ENCODE peak calls at places on chromosome 13, in four cellular contexts. One of them, this sample, is unnamed.

GRCh38 chr13:83865161-83866137 is 16.8 kb downstream of the SLITRK1 start:
- DNase-seq in AG04449: no peak
- DNase-seq in cardiac fibroblast: no peak
- DNase-seq in AG04450: no peak
- DNase-seq in this sample: no peak

GRCh38 chr13:40433577-40433976 is 232.9 kb downstream of the FOXO1 start:
- DNase-seq in AG04449: no peak
- DNase-seq in cardiac fibroblast: no peak
- DNase-seq in AG04450: no peak
- DNase-seq in this sample: no peak

GRCh38 chr13:20128459-20128927 is 32.4 kb downstream of the GJA3 start:
- DNase-seq in AG04449: no peak
- DNase-seq in cardiac fibroblast: no peak
- DNase-seq in AG04450: no peak
- DNase-seq in this sample: no peak

GRCh38 chr13:98959775-98960325 is 18.0 kb downstream of the DOCK9 start:
- DNase-seq in AG04449: no peak
- DNase-seq in cardiac fibroblast: no peak
- DNase-seq in AG04450: no peak
- DNase-seq in this sample: no peak

GRCh38 chr13:47549219-47549752 is 451.8 kb downstream of the SUCLA2 start:
- DNase-seq in AG04449: no peak
- DNase-seq in cardiac fibroblast: no peak
- DNase-seq in AG04450: no peak
- DNase-seq in this sample: no peak

GRCh38 chr13:21670883-21671792 is at the start of gene FGF9:
- DNase-seq in AG04449: peak; percentile 3
- DNase-seq in cardiac fibroblast: peak; percentile 79
- DNase-seq in AG04450: no peak
- DNase-seq in this sample: peak; percentile 32

GRCh38 chr13:37074703-37075102 is 15.2 kb upstream of the SUPT20H start:
- DNase-seq in AG04449: no peak
- DNase-seq in cardiac fibroblast: peak; percentile 67
- DNase-seq in AG04450: no peak
- DNase-seq in this sample: no peak

GRCh38 chr13:111270765-111271164 is 49.7 kb upstream of the TEX29 start:
- DNase-seq in AG04449: no peak
- DNase-seq in cardiac fibroblast: no peak
- DNase-seq in AG04450: no peak
- DNase-seq in this sample: no peak

GRCh38 chr13:80547341-80547740 is 206.4 kb upstream of the SPRY2 start:
- DNase-seq in AG04449: no peak
- DNase-seq in cardiac fibroblast: no peak
- DNase-seq in AG04450: no peak
- DNase-seq in this sample: no peak

GRCh38 chr13:90918551-90918950 is 428.9 kb upstream of the MIR17HG start:
- DNase-seq in AG04449: no peak
- DNase-seq in cardiac fibroblast: peak; percentile 22
- DNase-seq in AG04450: no peak
- DNase-seq in this sample: peak; percentile 67

GRCh38 chr13:81562598-81562997 is 1221.7 kb upstream of the SPRY2 start:
- DNase-seq in AG04449: no peak
- DNase-seq in cardiac fibroblast: no peak
- DNase-seq in AG04450: no peak
- DNase-seq in this sample: no peak

GRCh38 chr13:45373116-45373606 is 32.2 kb upstream of the TPT1 start:
- DNase-seq in AG04449: no peak
- DNase-seq in cardiac fibroblast: no peak
- DNase-seq in AG04450: no peak
- DNase-seq in this sample: no peak

GRCh38 chr13:22926176-22927007 is 254.4 kb upstream of the SGCG start:
- DNase-seq in AG04449: no peak
- DNase-seq in cardiac fibroblast: peak; percentile 31
- DNase-seq in AG04450: no peak
- DNase-seq in this sample: no peak

GRCh38 chr13:63435668-63436275 is 2020.1 kb upstream of the PCDH20 start:
- DNase-seq in AG04449: peak; percentile 98
- DNase-seq in cardiac fibroblast: peak; percentile 96
- DNase-seq in AG04450: peak; percentile 95
- DNase-seq in this sample: peak; percentile 100

GRCh38 chr13:97005631-97006262 is 11.5 kb upstream of the OXGR1 start:
- DNase-seq in AG04449: no peak
- DNase-seq in cardiac fibroblast: peak; percentile 40
- DNase-seq in AG04450: peak; percentile 4
- DNase-seq in this sample: no peak
- H3K4me3 ChIP-seq in AG04449: no peak overlapping the region
- H3K4me3 ChIP-seq in cardiac fibroblast: no peak overlapping the region
- H3K4me3 ChIP-seq in AG04450: no peak overlapping the region
- H3K4me3 ChIP-seq in this sample: no peak overlapping the region

DNA sequence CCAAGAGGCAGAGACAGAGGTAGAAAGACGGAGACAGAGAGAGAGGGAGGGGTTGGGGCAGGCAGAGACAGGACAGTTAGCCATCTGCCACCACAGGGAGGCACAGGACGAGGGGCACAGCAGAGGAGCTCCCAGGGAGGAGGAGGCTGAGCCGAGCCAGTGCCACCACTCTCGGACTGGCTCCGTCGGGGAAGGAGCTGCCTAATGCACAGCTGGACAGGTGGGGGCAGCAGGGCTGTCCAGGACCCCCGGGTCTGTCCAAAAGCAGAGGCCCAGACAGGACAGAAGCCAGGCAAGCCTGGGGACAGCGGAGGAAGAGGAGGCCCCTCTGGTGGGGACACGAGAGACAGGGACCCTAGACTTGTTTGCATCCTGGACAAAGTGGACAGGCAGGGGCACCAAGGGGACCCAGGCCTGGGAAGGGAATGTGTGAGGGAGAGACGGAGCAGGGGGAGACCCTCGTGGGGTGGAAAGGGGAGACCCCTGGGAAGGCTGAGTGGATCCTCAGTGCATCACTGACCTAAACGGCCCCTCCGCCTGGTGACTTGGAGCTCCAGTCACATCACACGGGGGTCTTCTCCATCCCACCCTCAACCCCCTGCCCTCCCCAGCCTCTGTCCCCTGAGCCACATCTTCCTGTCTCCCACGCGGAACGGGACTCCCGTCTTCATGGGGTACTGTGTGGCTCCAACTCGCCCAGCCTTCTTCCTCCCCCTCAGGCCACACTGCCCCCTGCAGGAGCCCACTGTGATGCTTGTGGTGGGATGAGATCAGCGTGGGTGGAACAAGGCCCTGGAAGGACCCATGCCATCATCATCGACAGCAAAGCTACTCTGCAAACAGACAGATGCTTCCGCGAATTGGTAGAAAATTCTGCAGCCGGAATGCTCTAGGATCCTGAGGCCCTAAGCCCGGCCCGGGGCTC is 889 bp downstream of the F10 start:
- DNase-seq in AG04449: no peak
- DNase-seq in cardiac fibroblast: no peak
- DNase-seq in AG04450: no peak
- DNase-seq in this sample: no peak
- H3K4me3 ChIP-seq in AG04449: no peak overlapping the region
- H3K4me3 ChIP-seq in cardiac fibroblast: peak overlapping the region; percentile 19
- H3K4me3 ChIP-seq in AG04450: peak overlapping the region; percentile 60
- H3K4me3 ChIP-seq in this sample: no peak overlapping the region

DNA sequence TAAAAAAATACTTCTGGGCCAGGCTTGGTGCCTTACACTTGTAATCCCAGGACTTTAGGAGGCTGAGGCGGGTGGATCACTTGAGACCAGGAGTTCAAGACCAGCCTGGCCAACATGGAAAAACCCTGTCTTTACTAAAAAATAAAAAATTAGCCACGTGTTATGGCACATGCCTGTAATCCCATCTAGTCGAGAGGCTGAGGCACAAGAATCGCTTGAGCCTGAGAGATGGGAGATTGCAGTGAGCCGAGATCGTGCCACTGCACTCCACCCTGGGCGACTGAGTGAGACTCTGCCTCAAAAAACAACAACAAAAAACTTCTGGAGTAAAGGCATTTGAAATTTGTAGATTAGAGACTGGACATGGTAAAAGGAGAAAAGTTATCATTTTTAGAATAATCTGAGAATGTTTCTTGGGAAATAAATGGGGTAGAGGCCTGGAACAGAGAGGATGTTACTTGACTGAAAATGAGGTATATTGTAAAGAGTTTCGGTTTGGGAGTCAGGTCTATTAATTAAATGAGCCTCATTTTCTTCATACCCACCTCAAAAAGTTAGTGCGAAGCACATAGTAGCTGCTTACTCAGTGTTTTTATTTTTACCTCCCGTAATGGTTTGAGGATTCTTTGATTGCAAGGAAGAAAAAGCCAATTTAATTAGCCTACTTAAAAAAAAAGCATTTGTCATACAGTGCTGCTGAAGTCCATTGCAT is 2.6 kb downstream of the AKAP11 start:
- DNase-seq in AG04449: no peak
- DNase-seq in cardiac fibroblast: no peak
- DNase-seq in AG04450: no peak
- DNase-seq in this sample: no peak
- H3K4me3 ChIP-seq in AG04449: no peak overlapping the region
- H3K4me3 ChIP-seq in cardiac fibroblast: no peak overlapping the region
- H3K4me3 ChIP-seq in AG04450: no peak overlapping the region
- H3K4me3 ChIP-seq in this sample: no peak overlapping the region

DNA sequence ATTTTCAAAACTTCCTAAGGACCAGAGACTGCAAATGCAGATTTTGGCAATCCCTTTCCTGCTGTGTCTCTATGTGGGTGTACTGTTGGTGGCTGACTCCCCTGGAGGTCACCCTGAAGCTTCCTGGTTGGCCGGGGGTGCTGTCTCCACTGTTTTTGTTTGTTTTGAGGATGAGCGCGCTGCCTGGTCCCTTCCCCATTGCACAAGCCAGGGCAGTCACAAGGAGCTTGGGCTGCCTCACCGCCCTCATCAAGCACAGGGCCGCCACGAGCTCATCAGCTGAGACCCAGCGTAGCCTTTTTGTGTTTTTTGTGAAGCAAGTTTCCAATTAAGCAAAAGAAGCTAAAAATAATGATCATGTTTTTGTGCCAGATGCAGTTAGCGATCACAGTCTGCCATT is 57.9 kb downstream of the GGACT start:
- DNase-seq in AG04449: no peak
- DNase-seq in cardiac fibroblast: no peak
- DNase-seq in AG04450: no peak
- DNase-seq in this sample: no peak
- H3K4me3 ChIP-seq in AG04449: no peak overlapping the region
- H3K4me3 ChIP-seq in cardiac fibroblast: no peak overlapping the region
- H3K4me3 ChIP-seq in AG04450: no peak overlapping the region
- H3K4me3 ChIP-seq in this sample: no peak overlapping the region

DNA sequence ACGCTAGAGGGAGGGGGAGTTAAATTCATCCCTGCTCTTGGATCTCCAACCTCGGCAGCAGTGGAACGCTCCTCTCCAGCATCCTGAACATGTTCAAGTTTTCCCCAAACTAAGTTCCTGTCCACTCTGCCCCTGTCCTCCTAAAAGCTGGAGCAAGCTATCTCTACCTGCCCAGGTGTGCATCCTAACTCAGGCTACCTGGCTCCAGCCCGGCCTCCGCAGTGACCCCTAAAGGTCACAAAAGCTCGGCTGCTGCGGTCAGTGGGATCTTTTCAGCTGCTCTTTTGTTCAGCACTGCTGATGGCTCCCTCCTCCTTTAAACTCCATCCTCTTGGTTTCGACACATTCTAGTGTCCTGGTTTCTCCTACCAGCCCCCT is 1.4 kb downstream of the DCUN1D2 start:
- DNase-seq in AG04449: no peak
- DNase-seq in cardiac fibroblast: no peak
- DNase-seq in AG04450: no peak
- DNase-seq in this sample: no peak
- H3K4me3 ChIP-seq in AG04449: peak overlapping the region; percentile 73
- H3K4me3 ChIP-seq in cardiac fibroblast: peak overlapping the region; percentile 63
- H3K4me3 ChIP-seq in AG04450: peak overlapping the region; percentile 63
- H3K4me3 ChIP-seq in this sample: peak overlapping the region; percentile 83

DNA sequence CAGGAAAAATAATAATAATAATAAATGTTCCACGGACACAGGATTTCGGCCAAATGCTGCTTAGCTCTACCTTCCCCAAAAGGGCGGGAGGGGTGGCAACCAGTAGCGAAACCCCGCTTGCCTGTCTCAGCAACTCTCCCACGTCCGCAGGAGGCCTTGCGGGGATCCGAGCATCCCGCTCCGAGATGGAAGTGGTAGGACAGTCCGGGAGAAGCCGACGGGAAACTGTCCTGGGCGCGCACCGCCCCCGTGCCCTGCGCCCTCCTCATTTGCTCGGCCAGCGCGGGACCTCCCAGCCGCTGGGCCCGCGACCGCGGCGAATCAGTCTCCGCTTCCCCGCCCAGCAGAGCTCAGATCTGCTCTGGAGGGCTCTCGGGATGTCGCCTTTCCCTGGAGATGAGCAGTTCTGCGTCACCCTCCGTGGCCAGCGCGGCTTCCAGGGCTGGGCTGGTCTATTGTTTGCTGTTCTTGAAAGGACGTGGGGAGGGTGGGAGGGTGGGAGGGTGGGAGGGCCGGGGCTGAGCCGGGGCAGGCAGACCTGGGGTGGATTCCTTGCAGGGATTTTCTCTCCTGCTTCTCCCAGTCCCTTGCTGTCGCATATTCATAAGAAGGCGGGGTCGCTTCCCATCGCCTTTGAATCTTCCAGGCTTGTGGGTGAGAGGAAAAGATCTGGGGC is 48.8 kb upstream of the PABPC3 start:
- DNase-seq in AG04449: no peak
- DNase-seq in cardiac fibroblast: peak; percentile 14
- DNase-seq in AG04450: peak; percentile 0
- DNase-seq in this sample: peak; percentile 11
- H3K4me3 ChIP-seq in AG04449: peak overlapping the region; percentile 47
- H3K4me3 ChIP-seq in cardiac fibroblast: peak overlapping the region; percentile 34
- H3K4me3 ChIP-seq in AG04450: peak overlapping the region; percentile 49
- H3K4me3 ChIP-seq in this sample: peak overlapping the region; percentile 51

GRCh38 chr13:43751624-43752023 is 35.1 kb downstream of the ENOX1 start:
- DNase-seq in AG04449: no peak
- DNase-seq in cardiac fibroblast: peak; percentile 19
- DNase-seq in AG04450: no peak
- DNase-seq in this sample: peak; percentile 31
- H3K4me3 ChIP-seq in AG04449: no peak overlapping the region
- H3K4me3 ChIP-seq in cardiac fibroblast: no peak overlapping the region
- H3K4me3 ChIP-seq in AG04450: no peak overlapping the region
- H3K4me3 ChIP-seq in this sample: no peak overlapping the region

GRCh38 chr13:109996404-109996960 is 210.1 kb upstream of the IRS2 start:
- DNase-seq in AG04449: no peak
- DNase-seq in cardiac fibroblast: no peak
- DNase-seq in AG04450: no peak
- DNase-seq in this sample: no peak
- H3K4me3 ChIP-seq in AG04449: no peak overlapping the region
- H3K4me3 ChIP-seq in cardiac fibroblast: no peak overlapping the region
- H3K4me3 ChIP-seq in AG04450: no peak overlapping the region
- H3K4me3 ChIP-seq in this sample: no peak overlapping the region

DNA sequence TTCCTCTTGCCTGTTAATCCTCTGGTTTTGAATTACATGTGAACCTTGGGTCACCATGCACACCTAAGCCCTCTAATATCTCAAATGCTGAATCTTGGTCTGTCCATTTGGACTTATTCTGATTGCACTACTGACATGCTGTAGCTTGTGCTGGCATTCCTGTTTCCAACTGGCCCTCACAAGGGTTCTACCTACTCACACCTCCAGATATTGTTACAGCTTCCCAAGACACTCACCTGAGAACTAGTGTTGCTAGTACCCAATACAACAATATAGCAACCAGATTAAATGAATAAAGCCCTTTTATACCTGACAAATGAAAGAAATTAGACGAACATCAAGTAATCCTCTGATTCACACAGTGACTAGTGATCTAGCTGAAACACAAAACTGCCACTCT is 16.6 kb downstream of the TEX30 start:
- DNase-seq in AG04449: no peak
- DNase-seq in cardiac fibroblast: no peak
- DNase-seq in AG04450: no peak
- DNase-seq in this sample: no peak
- H3K4me3 ChIP-seq in AG04449: no peak overlapping the region
- H3K4me3 ChIP-seq in cardiac fibroblast: no peak overlapping the region
- H3K4me3 ChIP-seq in AG04450: no peak overlapping the region
- H3K4me3 ChIP-seq in this sample: no peak overlapping the region